ENCODE peak calls at places on chromosomes 12 and 14, in five cellular contexts. One of them, this sample, is unnamed.

GRCh38 chr12:129901256-129901655 is 2.6 kb downstream of the TMEM132D start:
- DNase-seq in NCI-H510A: no peak
- DNase-seq in progenitor cell of endocrine pancreas: no peak
- DNase-seq in MM.1S: no peak
- DNase-seq in amniotic stem cell: peak; percentile 33
- DNase-seq in this sample: no peak

GRCh38 chr14:22819191-22819988 is 4.2 kb upstream of the SLC7A7 start:
- DNase-seq in MM.1S: peak; percentile 35
- DNase-seq in progenitor cell of endocrine pancreas: no peak
- DNase-seq in NCI-H510A: no peak
- DNase-seq in amniotic stem cell: peak; percentile 54
- DNase-seq in this sample: peak; percentile 51

GRCh38 chr14:90105756-90106155 is 44.0 kb downstream of the KCNK13 start:
- DNase-seq in progenitor cell of endocrine pancreas: no peak
- DNase-seq in amniotic stem cell: no peak
- DNase-seq in NCI-H510A: no peak
- DNase-seq in MM.1S: no peak
- DNase-seq in this sample: no peak

GRCh38 chr14:101503431-101504095 is 57.7 kb upstream of the DIO3 start:
- DNase-seq in MM.1S: no peak
- DNase-seq in progenitor cell of endocrine pancreas: no peak
- DNase-seq in NCI-H510A: no peak
- DNase-seq in amniotic stem cell: no peak
- DNase-seq in this sample: no peak

GRCh38 chr14:95024380-95024779 is 132.9 kb downstream of the DICER1 start:
- DNase-seq in NCI-H510A: no peak
- DNase-seq in MM.1S: no peak
- DNase-seq in amniotic stem cell: no peak
- DNase-seq in progenitor cell of endocrine pancreas: no peak
- DNase-seq in this sample: no peak

GRCh38 chr14:53412819-53413664 is 259.9 kb upstream of the DDHD1 start:
- DNase-seq in amniotic stem cell: no peak
- DNase-seq in NCI-H510A: no peak
- DNase-seq in MM.1S: no peak
- DNase-seq in progenitor cell of endocrine pancreas: no peak
- DNase-seq in this sample: no peak

GRCh38 chr14:100119251-100119650 is 40.2 kb downstream of the DEGS2 start:
- DNase-seq in NCI-H510A: no peak
- DNase-seq in MM.1S: no peak
- DNase-seq in amniotic stem cell: no peak
- DNase-seq in progenitor cell of endocrine pancreas: no peak
- DNase-seq in this sample: no peak

GRCh38 chr12:31578632-31579031 is 12.3 kb downstream of the DENND5B start:
- DNase-seq in amniotic stem cell: no peak
- DNase-seq in MM.1S: no peak
- DNase-seq in NCI-H510A: no peak
- DNase-seq in progenitor cell of endocrine pancreas: no peak
- DNase-seq in this sample: no peak

GRCh38 chr12:31853977-31854376 is 105.2 kb upstream of the RESF1 start:
- DNase-seq in progenitor cell of endocrine pancreas: no peak
- DNase-seq in NCI-H510A: no peak
- DNase-seq in MM.1S: no peak
- DNase-seq in amniotic stem cell: no peak
- DNase-seq in this sample: no peak

GRCh38 chr14:92462568-92462967 is 51.0 kb upstream of the RIN3 start:
- DNase-seq in NCI-H510A: no peak
- DNase-seq in MM.1S: no peak
- DNase-seq in amniotic stem cell: no peak
- DNase-seq in progenitor cell of endocrine pancreas: no peak
- DNase-seq in this sample: no peak

GRCh38 chr12:98698603-98699463 is 53.7 kb downstream of the APAF1 start:
- DNase-seq in MM.1S: peak; percentile 72
- DNase-seq in progenitor cell of endocrine pancreas: no peak
- DNase-seq in NCI-H510A: peak; percentile 31
- DNase-seq in amniotic stem cell: peak; percentile 15
- DNase-seq in this sample: peak; percentile 61

GRCh38 chr12:70948976-70949336 is 28.4 kb upstream of the PTPRR start:
- DNase-seq in MM.1S: no peak
- DNase-seq in progenitor cell of endocrine pancreas: no peak
- DNase-seq in NCI-H510A: no peak
- DNase-seq in amniotic stem cell: no peak
- DNase-seq in this sample: no peak

GRCh38 chr14:77436042-77436441 is 12.7 kb upstream of the NOXRED1 start:
- DNase-seq in NCI-H510A: no peak
- DNase-seq in amniotic stem cell: no peak
- DNase-seq in MM.1S: no peak
- DNase-seq in progenitor cell of endocrine pancreas: no peak
- DNase-seq in this sample: no peak

GRCh38 chr14:81105378-81105777 is 115.4 kb downstream of the GTF2A1 start:
- DNase-seq in NCI-H510A: no peak
- DNase-seq in MM.1S: no peak
- DNase-seq in amniotic stem cell: no peak
- DNase-seq in progenitor cell of endocrine pancreas: no peak
- DNase-seq in this sample: no peak

GRCh38 chr12:100927825-100928224 is 133.2 kb downstream of the ANO4 start:
- DNase-seq in progenitor cell of endocrine pancreas: no peak
- DNase-seq in MM.1S: no peak
- DNase-seq in NCI-H510A: no peak
- DNase-seq in amniotic stem cell: peak; percentile 48
- DNase-seq in this sample: no peak

GRCh38 chr12:53378705-53379388 is 1.1 kb upstream of the SP1 start:
- DNase-seq in progenitor cell of endocrine pancreas: no peak
- DNase-seq in amniotic stem cell: no peak
- DNase-seq in NCI-H510A: peak; percentile 8
- DNase-seq in MM.1S: peak; percentile 26
- DNase-seq in this sample: no peak

GRCh38 chr14:91127411-91127810 is 13.5 kb downstream of the DGLUCY start:
- DNase-seq in amniotic stem cell: no peak
- DNase-seq in MM.1S: peak; percentile 18
- DNase-seq in progenitor cell of endocrine pancreas: no peak
- DNase-seq in NCI-H510A: no peak
- DNase-seq in this sample: no peak

GRCh38 chr12:12442548-12443071 is 85.7 kb downstream of the BORCS5 start:
- DNase-seq in MM.1S: no peak
- DNase-seq in progenitor cell of endocrine pancreas: no peak
- DNase-seq in NCI-H510A: no peak
- DNase-seq in amniotic stem cell: no peak
- DNase-seq in this sample: no peak

GRCh38 chr12:48454675-48455074 is 17.7 kb upstream of the ANP32D start:
- DNase-seq in NCI-H510A: no peak
- DNase-seq in amniotic stem cell: no peak
- DNase-seq in MM.1S: peak; percentile 24
- DNase-seq in progenitor cell of endocrine pancreas: no peak
- DNase-seq in this sample: no peak

GRCh38 chr14:75361751-75362433 is 65.9 kb upstream of the JDP2 start:
- DNase-seq in MM.1S: no peak
- DNase-seq in amniotic stem cell: no peak
- DNase-seq in progenitor cell of endocrine pancreas: no peak
- DNase-seq in NCI-H510A: no peak
- DNase-seq in this sample: no peak

GRCh38 chr12:89357297-89357730 is 5.0 kb upstream of the DUSP6 start:
- DNase-seq in progenitor cell of endocrine pancreas: peak; percentile 42
- DNase-seq in NCI-H510A: no peak
- DNase-seq in amniotic stem cell: no peak
- DNase-seq in MM.1S: no peak
- DNase-seq in this sample: no peak

GRCh38 chr14:93006484-93007128 is 83.7 kb downstream of the CHGA start:
- DNase-seq in progenitor cell of endocrine pancreas: no peak
- DNase-seq in amniotic stem cell: no peak
- DNase-seq in NCI-H510A: no peak
- DNase-seq in MM.1S: no peak
- DNase-seq in this sample: no peak

GRCh38 chr12:1491983-1492697 is 102.2 kb downstream of the FBXL14 start:
- DNase-seq in amniotic stem cell: no peak
- DNase-seq in progenitor cell of endocrine pancreas: no peak
- DNase-seq in NCI-H510A: no peak
- DNase-seq in MM.1S: no peak
- DNase-seq in this sample: no peak

GRCh38 chr12:111056618-111057521 is 136.5 kb upstream of the MYL2 start:
- DNase-seq in progenitor cell of endocrine pancreas: no peak
- DNase-seq in MM.1S: no peak
- DNase-seq in NCI-H510A: no peak
- DNase-seq in amniotic stem cell: no peak
- DNase-seq in this sample: no peak

GRCh38 chr12:53268009-53268636 is at the start of gene ESPL1:
- DNase-seq in progenitor cell of endocrine pancreas: peak; percentile 67
- DNase-seq in NCI-H510A: peak; percentile 58
- DNase-seq in MM.1S: peak; percentile 86
- DNase-seq in amniotic stem cell: peak; percentile 78
- DNase-seq in this sample: peak; percentile 67

GRCh38 chr12:20601668-20602280 is 93.4 kb upstream of the SLCO1C1 start:
- DNase-seq in amniotic stem cell: no peak
- DNase-seq in MM.1S: peak; percentile 40
- DNase-seq in progenitor cell of endocrine pancreas: no peak
- DNase-seq in NCI-H510A: peak; percentile 8
- DNase-seq in this sample: no peak

GRCh38 chr12:100987552-100988277 is 193.1 kb downstream of the ANO4 start:
- DNase-seq in MM.1S: peak; percentile 94
- DNase-seq in NCI-H510A: no peak
- DNase-seq in progenitor cell of endocrine pancreas: peak; percentile 16
- DNase-seq in amniotic stem cell: no peak
- DNase-seq in this sample: peak; percentile 51

GRCh38 chr12:22481557-22482104 is 62.7 kb downstream of the C2CD5 start:
- DNase-seq in progenitor cell of endocrine pancreas: no peak
- DNase-seq in NCI-H510A: no peak
- DNase-seq in amniotic stem cell: no peak
- DNase-seq in MM.1S: no peak
- DNase-seq in this sample: no peak

GRCh38 chr14:50688875-50689274 is 20.8 kb upstream of the SAV1 start:
- DNase-seq in amniotic stem cell: no peak
- DNase-seq in MM.1S: no peak
- DNase-seq in progenitor cell of endocrine pancreas: no peak
- DNase-seq in NCI-H510A: no peak
- DNase-seq in this sample: no peak

GRCh38 chr12:49553512-49554088 is 14.3 kb downstream of the MCRS1 start:
- DNase-seq in progenitor cell of endocrine pancreas: no peak
- DNase-seq in NCI-H510A: peak; percentile 33
- DNase-seq in amniotic stem cell: no peak
- DNase-seq in MM.1S: peak; percentile 65
- DNase-seq in this sample: no peak

GRCh38 chr12:54341343-54341742 is 16.4 kb downstream of the COPZ1 start:
- DNase-seq in progenitor cell of endocrine pancreas: no peak
- DNase-seq in MM.1S: no peak
- DNase-seq in NCI-H510A: no peak
- DNase-seq in amniotic stem cell: no peak
- DNase-seq in this sample: no peak

GRCh38 chr12:75661927-75662326 is 150.5 kb upstream of the KRR1 start:
- DNase-seq in progenitor cell of endocrine pancreas: no peak
- DNase-seq in amniotic stem cell: no peak
- DNase-seq in MM.1S: no peak
- DNase-seq in NCI-H510A: no peak
- DNase-seq in this sample: no peak

GRCh38 chr12:6249580-6249979 is 49.4 kb downstream of the CD9 start:
- DNase-seq in NCI-H510A: no peak
- DNase-seq in amniotic stem cell: no peak
- DNase-seq in MM.1S: no peak
- DNase-seq in progenitor cell of endocrine pancreas: no peak
- DNase-seq in this sample: no peak

GRCh38 chr14:92686411-92686762 is 62.0 kb downstream of the LGMN start:
- DNase-seq in NCI-H510A: no peak
- DNase-seq in amniotic stem cell: no peak
- DNase-seq in MM.1S: no peak
- DNase-seq in progenitor cell of endocrine pancreas: no peak
- DNase-seq in this sample: no peak

GRCh38 chr14:69077841-69078240 is 75.1 kb downstream of the DCAF5 start:
- DNase-seq in amniotic stem cell: peak; percentile 82
- DNase-seq in NCI-H510A: no peak
- DNase-seq in progenitor cell of endocrine pancreas: no peak
- DNase-seq in MM.1S: no peak
- DNase-seq in this sample: no peak